ENCODE peak calls at places on chromosomes 2 and 18, in five cellular contexts. P is foreskin fibroblast, S is left lung, L is thoracic aorta, Y is endodermal cell. U is an unnamed sample.

GRCh38 chr2:219919506-219919905 is 292.1 kb downstream of the SLC4A3 start:
- DNase-seq in L (no peak), S (no peak), P (no peak), Y (no peak), U (no peak)

GRCh38 chr2:100893753-100894530 is 74.0 kb downstream of the NPAS2 start:
- DNase-seq in L (no peak), Y (peak), S (no peak), P (no peak), U (no peak)

GRCh38 chr2:233853353-233853752 is 982 bp downstream of the HJURP start:
- DNase-seq in S (no peak), L (no peak), Y (no peak), P (no peak), U (no peak)

GRCh38 chr18:63363951-63364350 is 3.1 kb downstream of the KDSR start:
- DNase-seq in Y (no peak), S (no peak), P (no peak), L (no peak), U (no peak)

GRCh38 chr2:172704072-172704936 is 31.3 kb upstream of the RAPGEF4 start:
- DNase-seq in P (no peak), L (no peak), Y (peak), S (no peak), U (no peak)

GRCh38 chr18:77087391-77088141 is 45.0 kb downstream of the MBP start:
- DNase-seq in L (no peak), P (peak), Y (peak), S (no peak), U (no peak)

GRCh38 chr2:200174433-200175216 is 131.9 kb upstream of the SPATS2L start:
- DNase-seq in P (no peak), L (no peak), Y (no peak), S (no peak), U (no peak)

GRCh38 chr2:60973705-60974104 is 43.8 kb upstream of the PEX13 start:
- DNase-seq in L (no peak), P (no peak), Y (peak), S (no peak), U (no peak)

GRCh38 chr2:102141915-102142828 is at the start of gene IL1R1:
- DNase-seq in Y (peak), L (no peak), P (peak), S (peak), U (peak)

GRCh38 chr18:36672437-36673344 is 156.1 kb downstream of the TPGS2 start:
- DNase-seq in S (peak), P (peak), Y (no peak), L (no peak), U (no peak)

GRCh38 chr2:212299943-212300342 is 238.7 kb downstream of the ERBB4 start:
- DNase-seq in L (no peak), P (no peak), Y (no peak), S (no peak), U (no peak)

GRCh38 chr2:104658840-104659591 is 194.9 kb upstream of the POU3F3 start:
- DNase-seq in Y (peak), L (no peak), P (no peak), S (no peak), U (no peak)

DNA sequence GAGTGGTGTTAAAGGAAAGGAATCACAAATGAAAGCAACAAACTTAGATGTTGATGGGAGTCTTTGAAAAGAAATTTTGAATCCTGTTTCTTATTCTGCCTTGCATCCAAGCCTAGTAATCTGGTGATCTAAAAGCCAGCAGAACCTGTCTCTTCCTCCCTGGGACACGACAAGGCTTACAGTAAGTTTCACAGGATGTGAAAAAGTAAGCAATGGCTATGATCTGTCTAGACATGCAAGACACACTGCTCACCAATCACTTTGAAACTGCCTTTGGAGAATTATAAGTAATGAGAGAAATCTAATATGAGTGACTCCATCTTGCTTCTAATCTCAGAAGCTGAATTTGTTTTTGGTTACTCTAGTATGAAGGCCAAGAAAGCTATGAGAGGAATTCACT is 103.7 kb downstream of the KCNH7 start:
- DNase-seq in L (no peak), S (no peak), P (no peak), Y (no peak), U (no peak)
- TF ChIP-seq CTCF in L (no peak), S (no peak), P (no peak), Y (no peak), U (no peak)

GRCh38 chr2:190981733-190982132 is 32.2 kb downstream of the STAT1 start:
- DNase-seq in S (no peak), L (no peak), P (no peak), Y (no peak), U (no peak)

GRCh38 chr2:190978389-190979053 is 35.5 kb downstream of the STAT1 start:
- DNase-seq in P (peak), Y (no peak), S (no peak), L (no peak), U (peak)

GRCh38 chr2:190982263-190983034 is 31.5 kb downstream of the STAT1 start:
- DNase-seq in S (no peak), L (no peak), Y (no peak), P (no peak), U (no peak)

GRCh38 chr2:190980630-190981214 is 33.2 kb downstream of the STAT1 start:
- DNase-seq in S (no peak), L (no peak), Y (no peak), P (no peak), U (no peak)

GRCh38 chr2:190979906-190980629 is 33.9 kb downstream of the STAT1 start:
- DNase-seq in Y (no peak), P (peak), L (no peak), S (peak), U (peak)
- TF ChIP-seq CTCF in Y (no peak), P (no peak), L (no peak), S (no peak), U (no peak)

GRCh38 chr2:168245074-168245825 is 2.1 kb downstream of the STK39 start:
- DNase-seq in P (no peak), Y (no peak), S (no peak), L (no peak), U (no peak)

GRCh38 chr2:168244318-168244717 is 3.1 kb downstream of the STK39 start:
- DNase-seq in Y (no peak), S (no peak), L (no peak), P (no peak), U (no peak)

GRCh38 chr2:168246072-168246482 is 1.3 kb downstream of the STK39 start:
- DNase-seq in Y (no peak), L (no peak), P (no peak), S (no peak), U (no peak)

GRCh38 chr2:168246483-168247340 is 683 bp downstream of the STK39 start:
- DNase-seq in S (peak), P (peak), Y (peak), L (peak), U (peak)

DNA sequence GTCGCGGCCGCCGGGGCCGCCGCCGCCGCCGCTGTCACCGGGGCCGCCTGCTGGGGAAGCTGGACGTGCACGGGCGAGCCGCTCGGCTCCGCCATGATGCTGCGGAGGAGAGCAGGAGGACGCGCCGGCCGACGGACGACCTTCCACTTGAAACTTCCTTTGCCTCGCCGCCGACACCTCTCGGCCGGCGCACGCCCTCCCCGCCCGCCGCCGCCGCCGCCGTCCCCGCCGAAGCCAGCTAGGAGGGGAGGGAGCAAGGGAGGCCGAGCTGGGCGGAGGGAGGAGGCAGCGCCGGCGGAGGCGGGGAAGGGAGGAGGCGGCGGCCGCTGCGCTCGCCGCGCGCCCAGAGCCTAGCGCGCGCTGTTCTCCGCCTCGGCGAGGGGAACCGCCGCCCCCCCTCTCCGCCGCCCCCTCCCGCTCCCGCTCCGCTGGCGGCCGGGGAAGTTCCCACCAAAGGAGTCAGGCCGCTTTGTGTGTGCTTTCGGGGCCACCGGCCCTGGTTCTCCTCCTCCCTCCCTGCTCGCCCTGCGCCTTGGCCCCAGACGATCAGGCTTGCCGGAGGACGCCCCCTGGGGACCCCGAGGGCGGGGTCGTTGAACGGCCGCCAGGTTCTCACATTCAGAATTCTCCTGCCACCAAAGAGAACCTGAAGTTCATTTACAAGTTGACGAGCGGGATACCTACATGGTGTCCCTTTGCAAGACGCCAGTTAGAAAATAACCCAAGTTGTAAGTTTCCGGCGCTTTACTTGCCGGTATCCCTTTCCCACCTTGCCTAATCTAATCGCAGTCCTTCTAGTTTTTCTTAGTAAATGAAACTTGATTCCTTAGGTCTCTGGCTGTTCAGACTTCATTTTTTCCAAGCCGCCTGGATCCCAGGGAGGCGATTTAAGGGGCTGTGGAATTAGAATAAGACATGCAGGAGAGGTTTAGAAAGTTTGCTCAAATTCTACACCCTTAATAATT is at the start of gene STK39:
- DNase-seq in S (peak), L (peak), P (peak), Y (peak), U (peak)
- TF ChIP-seq CTCF in S (no peak), L (no peak), P (no peak), Y (peak), U (no peak)

GRCh38 chr2:231111987-231112386 is 12.9 kb downstream of the HTR2B start:
- DNase-seq in Y (no peak), S (no peak), P (peak), L (no peak), U (no peak)

GRCh38 chr2:231115651-231116050 is 9.2 kb downstream of the HTR2B start:
- DNase-seq in P (no peak), Y (no peak), S (no peak), L (no peak), U (no peak)

GRCh38 chr2:231113489-231113888 is 11.4 kb downstream of the HTR2B start:
- DNase-seq in P (no peak), S (no peak), Y (no peak), L (no peak), U (no peak)

DNA sequence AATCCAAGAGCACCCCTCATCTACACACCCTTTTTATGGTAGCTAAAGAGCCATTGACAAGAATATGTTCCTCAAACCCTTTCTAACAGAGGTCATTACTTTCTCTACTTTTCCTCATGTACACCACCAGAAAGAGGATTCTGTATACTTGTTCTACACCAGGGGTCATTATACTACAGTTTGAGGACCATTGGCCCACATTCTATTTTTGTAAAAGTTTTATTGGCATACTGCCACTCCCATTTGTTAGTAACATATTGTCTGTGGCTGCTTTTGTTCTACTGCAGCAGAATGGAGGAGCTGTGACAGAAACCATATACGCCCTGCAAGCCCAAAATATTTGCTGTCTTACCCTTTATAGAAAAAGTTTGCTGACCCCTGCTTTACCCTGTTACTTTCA is 14.3 kb downstream of the HTR2B start:
- DNase-seq in P (peak), L (no peak), S (no peak), Y (no peak), U (peak)
- TF ChIP-seq CTCF in P (peak), L (peak), S (no peak), Y (no peak), U (peak)

GRCh38 chr2:167595021-167595420 is 652.4 kb downstream of the STK39 start:
- DNase-seq in L (no peak), P (no peak), Y (no peak), S (no peak), U (no peak)
- TF ChIP-seq CTCF in L (no peak), P (no peak), Y (peak), S (no peak), U (no peak)

GRCh38 chr2:227884511-227884947 is 13.1 kb downstream of the DAW1 start:
- DNase-seq in Y (peak), S (peak), L (no peak), P (peak), U (no peak)

GRCh38 chr2:227888289-227888688 is 16.9 kb downstream of the DAW1 start:
- DNase-seq in P (no peak), Y (peak), L (no peak), S (no peak), U (no peak)

GRCh38 chr2:227891673-227892072 is 20.2 kb downstream of the DAW1 start:
- DNase-seq in L (no peak), P (no peak), Y (no peak), S (no peak), U (no peak)

GRCh38 chr2:227890495-227891079 is 19.2 kb downstream of the DAW1 start:
- DNase-seq in Y (no peak), L (no peak), P (peak), S (no peak), U (peak)

GRCh38 chr2:227889336-227889735 is 17.9 kb downstream of the DAW1 start:
- DNase-seq in S (no peak), P (no peak), L (no peak), Y (no peak), U (no peak)
- TF ChIP-seq CTCF in S (no peak), P (no peak), L (no peak), Y (no peak), U (no peak)

DNA sequence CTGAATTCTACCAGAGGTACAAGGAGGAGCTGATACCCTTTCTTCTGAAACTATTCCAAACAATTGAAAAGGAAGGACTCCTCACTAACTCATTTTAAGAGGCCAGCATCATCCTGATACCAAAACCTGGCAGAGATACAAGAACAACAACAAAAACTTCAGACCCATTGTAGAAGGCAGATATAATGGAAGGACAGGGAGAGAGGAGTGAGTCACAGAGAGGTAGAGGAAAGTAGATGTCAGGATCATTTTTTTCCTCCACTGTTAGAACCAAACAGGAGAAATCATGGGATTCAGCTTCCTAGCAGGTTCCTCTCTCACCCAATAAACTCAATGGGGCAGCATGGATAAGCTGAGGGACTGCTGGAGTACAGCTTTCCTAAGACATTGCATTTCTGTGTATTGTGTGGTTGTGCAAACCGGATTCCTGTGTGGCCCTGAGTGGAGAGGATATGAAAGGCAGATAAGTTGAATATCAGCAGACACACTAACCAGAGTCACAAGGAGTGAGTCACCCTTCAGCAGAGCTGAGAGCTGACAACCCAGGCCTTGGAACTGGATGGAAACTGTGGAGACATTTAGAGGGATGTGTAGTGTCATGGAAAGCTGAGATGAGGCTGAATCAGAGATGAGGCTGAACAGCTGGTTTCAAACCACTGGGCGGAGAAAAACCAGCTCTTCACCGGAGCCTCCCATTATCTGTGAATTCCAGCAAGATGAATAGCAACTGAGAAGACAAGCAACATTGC is 60.9 kb upstream of the MMADHC start:
- DNase-seq in S (peak), P (peak), L (no peak), Y (peak), U (peak)
- TF ChIP-seq CTCF in S (no peak), P (no peak), L (no peak), Y (no peak), U (no peak)

GRCh38 chr2:170996316-170996715 is 67.3 kb downstream of the GORASP2 start:
- DNase-seq in L (no peak), P (no peak), S (no peak), Y (no peak), U (no peak)
- TF ChIP-seq CTCF in L (no peak), P (no peak), S (no peak), Y (peak), U (no peak)

GRCh38 chr2:71596011-71596410 is 142.7 kb downstream of the DYSF start:
- DNase-seq in Y (no peak), P (no peak), S (no peak), L (no peak), U (no peak)
- TF ChIP-seq CTCF in Y (no peak), P (no peak), S (no peak), L (no peak), U (no peak)

U was measured in astrocyte of the cerebellum.